ENCODE peak calls at places on chromosome 6, in seven cellular contexts. T, C, K, V, I, B and A are unnamed samples.

GRCh38 chr6:63724721-63725120 is 89.1 kb downstream of the PHF3 start:
- DNase-seq in V (no peak), K (no peak), C (no peak), T (no peak), I (no peak), B (peak), A (no peak)

GRCh38 chr6:133337312-133337711 is 96.2 kb downstream of the EYA4 start:
- DNase-seq in K (no peak), I (no peak), V (no peak), B (no peak), T (no peak), C (no peak), A (no peak)

GRCh38 chr6:149032318-149032598 is 285.3 kb upstream of the TAB2 start:
- DNase-seq in T (no peak), B (no peak), K (no peak), C (no peak), V (no peak), I (no peak), A (no peak)

GRCh38 chr6:109083657-109084056 is 11.0 kb downstream of the SESN1 start:
- DNase-seq in C (no peak), V (no peak), I (no peak), T (no peak), K (no peak), B (no peak), A (no peak)

GRCh38 chr6:135525550-135525949 is 28.0 kb upstream of the AHI1 start:
- DNase-seq in I (no peak), B (no peak), V (no peak), K (no peak), C (no peak), T (no peak), A (no peak)

GRCh38 chr6:107928984-107929383 is 29.0 kb downstream of the SEC63 start:
- DNase-seq in B (no peak), K (no peak), T (no peak), V (no peak), C (no peak), I (no peak), A (no peak)

GRCh38 chr6:80720824-80721223 is 614.4 kb downstream of the BCKDHB start:
- DNase-seq in C (no peak), V (no peak), I (no peak), K (no peak), T (no peak), B (no peak), A (no peak)

GRCh38 chr6:136401749-136402148 is 112.1 kb upstream of the BCLAF1 start:
- DNase-seq in K (no peak), B (no peak), I (no peak), C (no peak), T (peak), V (no peak), A (no peak)

GRCh38 chr6:87730310-87730709 is 28.3 kb upstream of the AKIRIN2 start:
- DNase-seq in B (peak), I (no peak), V (no peak), K (no peak), T (no peak), C (no peak), A (no peak)

GRCh38 chr6:21587182-21587924 is 6.2 kb upstream of the SOX4 start:
- DNase-seq in T (peak), I (no peak), B (peak), V (no peak), K (peak), C (no peak), A (no peak)

GRCh38 chr6:166512567-166512966 is 73.9 kb downstream of the RAMACL start:
- DNase-seq in I (no peak), V (no peak), B (no peak), T (peak), K (no peak), C (no peak), A (peak)

GRCh38 chr6:19394051-19394450 is 443.1 kb upstream of the ID4 start:
- DNase-seq in T (no peak), I (no peak), C (no peak), B (no peak), K (no peak), V (no peak), A (no peak)

GRCh38 chr6:18148304-18149025 is 6.4 kb downstream of the TPMT start:
- DNase-seq in C (peak), V (no peak), I (no peak), K (no peak), T (peak), B (no peak), A (no peak)

GRCh38 chr6:23218751-23219150 is 649.4 kb downstream of the HDGFL1 start:
- DNase-seq in B (no peak), C (no peak), K (peak), T (no peak), I (no peak), V (no peak), A (no peak)

GRCh38 chr6:40917603-40918002 is 121.4 kb downstream of the UNC5CL start:
- DNase-seq in C (no peak), V (no peak), B (no peak), I (no peak), T (no peak), K (no peak), A (no peak)

GRCh38 chr6:125258651-125259353 is 43.0 kb downstream of the HDDC2 start:
- DNase-seq in V (peak), I (no peak), C (no peak), T (no peak), K (no peak), B (no peak), A (no peak)

GRCh38 chr6:48183174-48183573 is 72.2 kb upstream of the PTCHD4 start:
- DNase-seq in K (no peak), C (no peak), V (no peak), B (peak), I (no peak), T (no peak), A (no peak)

GRCh38 chr6:20583447-20583806 is 49.2 kb downstream of the CDKAL1 start:
- DNase-seq in C (no peak), I (no peak), V (no peak), T (no peak), K (no peak), B (no peak), A (no peak)

GRCh38 chr6:148501178-148501590 is 158.5 kb downstream of the SASH1 start:
- DNase-seq in B (no peak), K (no peak), T (peak), V (no peak), I (no peak), C (no peak), A (no peak)

GRCh38 chr6:122621638-122622037 is 11.4 kb downstream of the PKIB start:
- DNase-seq in C (no peak), B (no peak), K (no peak), I (no peak), V (no peak), T (no peak), A (no peak)

GRCh38 chr6:107304421-107305025 is 154.8 kb downstream of the PDSS2 start:
- DNase-seq in B (no peak), C (no peak), T (peak), K (no peak), I (no peak), V (no peak), A (no peak)

GRCh38 chr6:113495521-113495920 is 361.6 kb upstream of the MARCKS start:
- DNase-seq in I (no peak), C (no peak), V (no peak), T (no peak), B (no peak), K (no peak), A (no peak)

GRCh38 chr6:145310116-145310515 is 425.2 kb downstream of the EPM2A start:
- DNase-seq in I (no peak), K (no peak), V (no peak), C (no peak), T (no peak), B (no peak), A (no peak)

GRCh38 chr6:81204741-81205140 is 547.7 kb downstream of the TENT5A start:
- DNase-seq in B (no peak), T (peak), I (no peak), K (no peak), V (no peak), C (no peak), A (no peak)

GRCh38 chr6:74891358-74891811 is 314.5 kb downstream of the COL12A1 start:
- DNase-seq in K (no peak), T (no peak), B (no peak), C (no peak), I (no peak), V (no peak), A (no peak)

GRCh38 chr6:150016324-150017185 is 8.8 kb downstream of the RAET1L start:
- DNase-seq in K (peak), T (peak), C (no peak), B (peak), I (no peak), V (no peak), A (peak)

GRCh38 chr6:38509713-38510112 is 130.0 kb downstream of the BTBD9 start:
- DNase-seq in I (no peak), C (no peak), T (peak), V (no peak), B (peak), K (no peak), A (no peak)

GRCh38 chr6:2976571-2977085 is 5.3 kb upstream of the SERPINB6 start:
- DNase-seq in K (no peak), C (no peak), I (no peak), T (no peak), B (no peak), V (no peak), A (no peak)

GRCh38 chr6:169738972-169739529 is 12.3 kb downstream of the DYNLT2 start:
- DNase-seq in B (no peak), K (no peak), C (no peak), V (no peak), I (no peak), T (no peak), A (no peak)

GRCh38 chr6:124999105-124999764 is 37.0 kb downstream of the RNF217 start:
- DNase-seq in T (no peak), I (no peak), B (no peak), V (no peak), K (no peak), C (no peak), A (peak)

GRCh38 chr6:44217332-44218143 is 812 bp downstream of the MYMX start:
- DNase-seq in T (no peak), B (no peak), K (no peak), V (no peak), C (no peak), I (no peak), A (no peak)

GRCh38 chr6:44220913-44221290 is 2.5 kb upstream of the SLC29A1 start:
- DNase-seq in I (no peak), B (no peak), V (no peak), K (no peak), T (no peak), C (no peak), A (no peak)

GRCh38 chr6:44219815-44220784 is 3.3 kb upstream of the SLC29A1 start:
- DNase-seq in T (no peak), K (no peak), C (no peak), I (no peak), V (no peak), B (no peak), A (no peak)

GRCh38 chr6:44221291-44221960 is 2.0 kb upstream of the SLC29A1 start:
- DNase-seq in K (peak), I (no peak), V (no peak), B (peak), C (peak), T (no peak), A (no peak)

DNA sequence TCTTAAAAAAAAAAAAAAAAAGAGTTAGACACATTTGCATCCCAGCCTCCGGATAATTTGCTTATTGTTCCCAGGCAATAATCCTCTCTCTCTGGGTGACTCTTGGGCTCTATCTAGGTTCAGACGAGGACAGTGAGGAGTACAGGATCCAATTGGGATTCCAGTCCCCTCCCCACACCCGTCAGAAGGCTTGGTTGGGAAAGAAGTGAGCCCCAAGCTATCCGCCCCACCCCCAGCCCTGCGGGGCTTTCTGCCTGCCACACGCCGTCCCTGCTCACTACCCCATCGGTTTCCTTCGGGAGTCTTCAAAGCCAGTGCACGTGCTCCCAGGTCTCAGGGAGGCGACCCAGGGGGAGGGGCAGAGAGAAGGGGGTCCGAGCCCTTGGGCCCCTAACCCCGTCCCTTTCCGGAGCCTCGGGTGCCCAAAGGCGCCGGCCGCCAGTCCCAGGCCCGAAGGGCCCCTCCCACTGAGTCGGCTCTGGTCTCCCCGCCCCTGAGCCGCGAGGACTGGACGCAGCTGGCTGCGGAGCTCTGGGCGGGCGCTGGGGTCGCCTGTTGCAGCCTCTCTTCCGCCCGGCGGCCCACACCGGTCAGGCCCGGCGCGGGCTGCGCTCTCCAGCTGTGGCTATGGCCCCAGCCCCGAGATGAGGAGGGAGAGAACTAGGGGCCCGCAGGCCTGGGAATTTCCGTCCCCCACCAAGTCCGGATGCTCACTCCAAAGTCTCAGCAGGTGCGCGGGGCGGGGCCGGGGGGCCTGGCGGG is 2.5 kb downstream of the MYMX start:
- DNase-seq in T (no peak), K (peak), I (no peak), B (peak), V (no peak), C (peak), A (no peak)
- TF ChIP-seq JUND in T (no peak), K (no peak), I (no peak), B (no peak), V (no peak), C (no peak), A (no peak)

GRCh38 chr6:111687652-111688051 is 82.0 kb upstream of the TRAF3IP2 start:
- DNase-seq in B (no peak), V (no peak), C (no peak), T (no peak), K (no peak), I (no peak), A (no peak)

GRCh38 chr6:111685058-111685457 is 79.4 kb upstream of the TRAF3IP2 start:
- DNase-seq in V (no peak), I (no peak), T (no peak), K (no peak), B (no peak), C (no peak), A (no peak)

GRCh38 chr6:111685506-111685905 is 79.8 kb upstream of the TRAF3IP2 start:
- DNase-seq in B (no peak), V (no peak), I (no peak), C (no peak), T (no peak), K (no peak), A (no peak)

GRCh38 chr6:111683749-111684267 is 78.1 kb upstream of the TRAF3IP2 start:
- DNase-seq in K (no peak), I (no peak), T (no peak), B (no peak), V (no peak), C (no peak), A (no peak)

GRCh38 chr6:111686249-111686997 is 80.7 kb upstream of the TRAF3IP2 start:
- DNase-seq in I (no peak), B (no peak), C (no peak), V (no peak), K (peak), T (no peak), A (no peak)
- TF ChIP-seq JUND in I (no peak), B (no peak), C (no peak), V (no peak), K (no peak), T (no peak), A (no peak)

GRCh38 chr6:36840471-36841461 is 1.5 kb upstream of the CPNE5 start:
- DNase-seq in T (no peak), K (no peak), B (peak), V (no peak), I (no peak), C (no peak), A (peak)
- TF ChIP-seq JUND in T (no peak), K (no peak), B (peak), V (no peak), I (no peak), C (no peak), A (no peak)

GRCh38 chr6:126625019-126625418 is 285.1 kb downstream of the CENPW start:
- DNase-seq in C (no peak), V (no peak), T (no peak), I (no peak), K (no peak), B (no peak), A (no peak)
- TF ChIP-seq JUND in C (no peak), V (no peak), T (no peak), I (no peak), K (no peak), B (no peak), A (no peak)

GRCh38 chr6:55836481-55836880 is 38.9 kb downstream of the BMP5 start:
- DNase-seq in B (no peak), V (no peak), K (no peak), C (no peak), T (no peak), I (no peak), A (no peak)
- TF ChIP-seq JUND in B (no peak), V (no peak), K (no peak), C (no peak), T (no peak), I (no peak), A (no peak)

DNA sequence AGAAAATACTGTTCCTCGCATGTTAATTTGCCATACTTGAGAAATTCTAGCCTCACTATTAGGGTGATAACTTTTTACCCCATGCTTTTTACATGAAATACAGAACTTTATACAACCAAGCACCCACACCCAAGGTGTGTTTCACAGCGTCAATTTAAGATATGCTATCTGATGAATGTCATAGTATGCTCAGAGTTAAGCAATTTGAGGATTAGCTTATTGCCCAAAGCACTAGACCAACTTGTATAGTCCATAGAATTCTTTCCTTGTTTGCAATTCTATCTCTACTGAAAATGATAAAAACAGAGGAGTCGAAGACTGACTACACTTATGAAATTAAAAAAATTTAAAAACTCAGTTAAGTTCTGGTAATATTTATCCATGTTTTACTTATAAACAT is 82.1 kb upstream of the CARMIL1 start:
- DNase-seq in I (no peak), C (no peak), V (no peak), B (no peak), T (no peak), K (no peak), A (no peak)
- TF ChIP-seq JUND in I (no peak), C (no peak), V (no peak), B (no peak), T (no peak), K (no peak), A (no peak)

GRCh38 chr6:32196682-32197616 is 4.5 kb upstream of the GPSM3 start:
- DNase-seq in I (no peak), T (no peak), V (no peak), K (peak), C (peak), B (no peak), A (no peak)
- TF ChIP-seq JUND in I (no peak), T (no peak), V (no peak), K (no peak), C (no peak), B (no peak), A (no peak)

GRCh38 chr6:53067799-53068442 is 2.7 kb downstream of the FBXO9 start:
- DNase-seq in V (no peak), I (no peak), T (no peak), C (peak), B (no peak), K (peak), A (no peak)
- TF ChIP-seq JUND in V (no peak), I (no peak), T (no peak), C (no peak), B (no peak), K (no peak), A (no peak)

DNA sequence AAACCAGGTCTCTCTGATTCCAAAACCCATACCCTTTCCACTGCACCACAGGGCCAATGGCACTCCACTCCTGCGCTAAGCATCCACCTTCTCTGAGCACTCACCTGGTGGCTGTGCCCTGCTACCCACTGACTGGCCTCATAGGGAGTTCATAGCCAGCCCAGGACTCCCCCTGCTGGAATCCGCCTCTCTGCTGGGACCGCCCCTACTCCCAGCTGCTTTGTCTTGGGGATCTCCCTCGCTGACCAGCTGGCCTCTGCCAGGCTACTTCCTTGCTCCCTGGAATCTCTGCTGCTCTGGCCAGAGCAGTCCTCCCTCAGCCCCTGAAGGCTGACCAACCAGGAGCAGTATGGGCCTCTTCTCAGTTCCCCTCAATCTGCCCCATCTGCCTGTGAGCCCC is 129.7 kb downstream of the FAXC start:
- DNase-seq in K (peak), B (no peak), I (peak), T (peak), C (no peak), V (no peak), A (peak)
- TF ChIP-seq JUND in K (no peak), B (no peak), I (no peak), T (no peak), C (no peak), V (no peak), A (no peak)